ENCODE peak calls at places on chromosome 5, in six cellular contexts. X, N, E, C, A and K are unnamed samples.

GRCh38 chr5:150253416-150254208 is 36.0 kb downstream of the CAMK2A start:
- DNase-seq in X (no peak), N (no peak), E (no peak), C (no peak), A (no peak), K (no peak)

GRCh38 chr5:118554991-118555390 is 433.4 kb downstream of the DTWD2 start:
- DNase-seq in X (no peak), N (no peak), E (no peak), C (no peak), A (no peak), K (no peak)

GRCh38 chr5:160269017-160269416 is 39.7 kb downstream of the FABP6 start:
- DNase-seq in X (peak; percentile 73), N (no peak), E (peak; percentile 84), C (no peak), A (peak; percentile 53), K (peak; percentile 80)

GRCh38 chr5:5188377-5189020 is 48.4 kb downstream of the ADAMTS16 start:
- DNase-seq in X (peak; percentile 36), N (no peak), E (no peak), C (no peak), A (no peak), K (no peak)

GRCh38 chr5:65394078-65394477 is 87.6 kb downstream of the ADAMTS6 start:
- DNase-seq in X (no peak), N (no peak), E (peak; percentile 56), C (no peak), A (no peak), K (peak; percentile 85)

GRCh38 chr5:124856726-124857125 is 110.3 kb upstream of the ZNF608 start:
- DNase-seq in X (no peak), N (no peak), E (no peak), C (no peak), A (no peak), K (no peak)

GRCh38 chr5:111618644-111619271 is 106.4 kb upstream of the STARD4 start:
- DNase-seq in X (no peak), N (no peak), E (no peak), C (no peak), A (no peak), K (no peak)

GRCh38 chr5:132262882-132263547 is 5.5 kb downstream of the PDLIM4 start:
- DNase-seq in X (no peak), N (no peak), E (no peak), C (no peak), A (no peak), K (no peak)

GRCh38 chr5:171318026-171318425 is 9.0 kb downstream of the TLX3 start:
- DNase-seq in X (no peak), N (no peak), E (no peak), C (no peak), A (no peak), K (peak; percentile 65)

GRCh38 chr5:87076931-87077330 is 190.8 kb upstream of the RASA1 start:
- DNase-seq in X (no peak), N (no peak), E (no peak), C (no peak), A (peak; percentile 17), K (no peak)

GRCh38 chr5:89535421-89535820 is 652.4 kb upstream of the MEF2C start:
- DNase-seq in X (no peak), N (no peak), E (no peak), C (no peak), A (no peak), K (no peak)

GRCh38 chr5:176619569-176620332 is 9.8 kb upstream of the GPRIN1 start:
- DNase-seq in X (no peak), N (no peak), E (no peak), C (no peak), A (no peak), K (no peak)

GRCh38 chr5:124519396-124519795 is 227.0 kb downstream of the ZNF608 start:
- DNase-seq in X (no peak), N (no peak), E (no peak), C (no peak), A (peak; percentile 20), K (no peak)

GRCh38 chr5:10288600-10289213 is 19.0 kb downstream of the CMBL start:
- DNase-seq in X (peak; percentile 96), N (peak; percentile 15), E (peak; percentile 45), C (no peak), A (peak; percentile 76), K (no peak)

GRCh38 chr5:124398471-124398870 is 348.0 kb downstream of the ZNF608 start:
- DNase-seq in X (no peak), N (no peak), E (no peak), C (no peak), A (no peak), K (no peak)

GRCh38 chr5:32612134-32612888 is 27.0 kb downstream of the SUB1 start:
- DNase-seq in X (no peak), N (no peak), E (no peak), C (no peak), A (no peak), K (no peak)

GRCh38 chr5:27462936-27463335 is 424.6 kb upstream of the CDH9 start:
- DNase-seq in X (no peak), N (no peak), E (no peak), C (no peak), A (no peak), K (no peak)

GRCh38 chr5:121707196-121707595 is 144.5 kb upstream of the FTMT start:
- DNase-seq in X (no peak), N (no peak), E (no peak), C (no peak), A (no peak), K (no peak)

GRCh38 chr5:141100243-141100805 is at the start of gene PCDHB3:
- DNase-seq in X (no peak), N (no peak), E (peak; percentile 47), C (no peak), A (peak; percentile 47), K (no peak)

GRCh38 chr5:169415351-169415750 is 114.4 kb upstream of the SLIT3 start:
- DNase-seq in X (no peak), N (no peak), E (no peak), C (no peak), A (no peak), K (no peak)

GRCh38 chr5:35478856-35479682 is 138.6 kb upstream of the SPEF2 start:
- DNase-seq in X (no peak), N (peak; percentile 22), E (no peak), C (no peak), A (peak; percentile 32), K (no peak)

GRCh38 chr5:72141440-72142271 is 34.4 kb downstream of the MAP1B start:
- DNase-seq in X (no peak), N (no peak), E (peak; percentile 35), C (no peak), A (peak; percentile 42), K (no peak)

GRCh38 chr5:1926071-1926440 is 43.3 kb upstream of the IRX4 start:
- DNase-seq in X (no peak), N (no peak), E (no peak), C (no peak), A (no peak), K (no peak)

GRCh38 chr5:59813761-59814562 is 79.6 kb downstream of the PDE4D start:
- DNase-seq in X (no peak), N (no peak), E (no peak), C (no peak), A (peak; percentile 54), K (no peak)

GRCh38 chr5:98416541-98416940 is 356.9 kb upstream of the RGMB start:
- DNase-seq in X (no peak), N (no peak), E (no peak), C (no peak), A (peak; percentile 34), K (no peak)

GRCh38 chr5:172685036-172685435 is 44.0 kb downstream of the NEURL1B start:
- DNase-seq in X (no peak), N (no peak), E (no peak), C (no peak), A (no peak), K (no peak)

GRCh38 chr5:140630296-140630695 is 2.7 kb downstream of the CD14 start:
- DNase-seq in X (no peak), N (no peak), E (no peak), C (no peak), A (no peak), K (no peak)

GRCh38 chr5:57627661-57628060 is 145.1 kb upstream of the ACTBL2 start:
- DNase-seq in X (no peak), N (no peak), E (no peak), C (no peak), A (no peak), K (no peak)

GRCh38 chr5:96880402-96881164 is 4.3 kb downstream of the ERAP2 start:
- DNase-seq in X (no peak), N (no peak), E (no peak), C (no peak), A (peak; percentile 60), K (no peak)
- H3K27ac ChIP-seq in X (no peak overlapping the region), N (peak overlapping the region; percentile 58), E (no peak overlapping the region), C (no peak overlapping the region), A (no peak overlapping the region), K (no peak overlapping the region)

GRCh38 chr5:138458353-138458752 is 6.9 kb upstream of the EGR1 start:
- DNase-seq in X (no peak), N (no peak), E (no peak), C (no peak), A (no peak), K (no peak)

GRCh38 chr5:138458856-138459255 is 6.4 kb upstream of the EGR1 start:
- DNase-seq in X (no peak), N (no peak), E (no peak), C (no peak), A (no peak), K (no peak)

GRCh38 chr5:138460032-138460693 is 5.1 kb upstream of the EGR1 start:
- DNase-seq in X (no peak), N (no peak), E (no peak), C (no peak), A (no peak), K (no peak)

GRCh38 chr5:138457532-138458275 is 7.6 kb upstream of the EGR1 start:
- DNase-seq in X (no peak), N (no peak), E (no peak), C (no peak), A (no peak), K (no peak)

GRCh38 chr5:138459311-138459710 is 6.0 kb upstream of the EGR1 start:
- DNase-seq in X (peak; percentile 43), N (peak; percentile 72), E (no peak), C (peak; percentile 71), A (no peak), K (no peak)
- H3K27ac ChIP-seq in X (no peak overlapping the region), N (peak overlapping the region; percentile 38), E (no peak overlapping the region), C (peak overlapping the region; percentile 44), A (no peak overlapping the region), K (no peak overlapping the region)

GRCh38 chr5:154189819-154190651 is 498 bp upstream of the GALNT10 start:
- DNase-seq in X (peak; percentile 89), N (peak; percentile 80), E (peak; percentile 77), C (peak; percentile 73), A (peak; percentile 97), K (peak; percentile 91)
- H3K27ac ChIP-seq in X (peak overlapping the region; percentile 89), N (peak overlapping the region; percentile 75), E (peak overlapping the region; percentile 8), C (peak overlapping the region; percentile 60), A (peak overlapping the region; percentile 82), K (peak overlapping the region; percentile 93)

DNA sequence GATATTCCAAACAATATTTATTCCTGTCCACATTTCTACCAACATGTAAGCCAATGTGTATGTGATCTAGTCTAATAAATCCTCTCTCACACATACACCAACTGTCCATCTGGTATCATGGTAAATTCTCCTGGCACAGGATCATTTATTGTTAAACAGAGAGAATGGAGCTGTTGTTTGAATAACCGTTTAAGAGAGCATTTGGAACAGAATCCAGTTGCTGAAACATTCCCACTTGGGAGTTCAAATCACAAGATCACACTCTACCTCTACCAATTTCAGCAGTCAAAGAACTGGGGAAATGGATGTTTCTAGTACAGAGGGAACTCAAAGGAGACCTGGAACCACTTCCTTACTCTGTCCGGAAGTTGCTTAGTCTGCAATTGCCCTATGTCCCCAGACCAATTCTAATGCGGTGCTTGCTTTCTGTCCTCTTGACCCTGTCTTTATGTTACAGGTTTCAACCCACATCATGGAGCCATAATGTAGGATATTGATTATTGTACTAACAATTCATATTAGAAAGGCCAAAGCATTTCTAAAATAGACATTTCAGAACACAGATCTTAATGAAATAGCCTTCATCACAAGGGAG is 488.4 kb downstream of the SEMA5A start:
- DNase-seq in X (no peak), N (no peak), E (no peak), C (no peak), A (no peak), K (no peak)
- H3K27ac ChIP-seq in X (no peak overlapping the region), N (no peak overlapping the region), E (no peak overlapping the region), C (no peak overlapping the region), A (no peak overlapping the region), K (no peak overlapping the region)